ENCODE peak calls at places on chromosome 16, in six cellular contexts. One of them, this sample, is unnamed.

GRCh38 chr16:14041164-14041563 is 30.0 kb upstream of the MRTFB start:
- DNase-seq in transverse colon: no peak
- DNase-seq in body of pancreas: no peak
- DNase-seq in uterus: no peak
- DNase-seq in endothelial cell of umbilical vein: peak; percentile 26
- DNase-seq in stomach: no peak
- DNase-seq in this sample: no peak

GRCh38 chr16:27572711-27573110 is 22.8 kb downstream of the KATNIP start:
- DNase-seq in transverse colon: no peak
- DNase-seq in body of pancreas: no peak
- DNase-seq in uterus: no peak
- DNase-seq in endothelial cell of umbilical vein: no peak
- DNase-seq in stomach: no peak
- DNase-seq in this sample: no peak

GRCh38 chr16:10256855-10257641 is 74.8 kb upstream of the GRIN2A start:
- DNase-seq in transverse colon: peak; percentile 26
- DNase-seq in body of pancreas: peak; percentile 55
- DNase-seq in uterus: peak; percentile 13
- DNase-seq in endothelial cell of umbilical vein: peak; percentile 7
- DNase-seq in stomach: peak; percentile 50
- DNase-seq in this sample: peak; percentile 78

GRCh38 chr16:13895516-13895915 is 24.4 kb upstream of the ERCC4 start:
- DNase-seq in transverse colon: no peak
- DNase-seq in body of pancreas: no peak
- DNase-seq in uterus: no peak
- DNase-seq in endothelial cell of umbilical vein: no peak
- DNase-seq in stomach: no peak
- DNase-seq in this sample: no peak

GRCh38 chr16:2319606-2320005 is 20.9 kb downstream of the ABCA3 start:
- DNase-seq in transverse colon: no peak
- DNase-seq in body of pancreas: no peak
- DNase-seq in uterus: no peak
- DNase-seq in endothelial cell of umbilical vein: no peak
- DNase-seq in stomach: no peak
- DNase-seq in this sample: no peak

GRCh38 chr16:77951788-77952187 is 70.6 kb upstream of the CLEC3A start:
- DNase-seq in transverse colon: no peak
- DNase-seq in body of pancreas: no peak
- DNase-seq in uterus: no peak
- DNase-seq in endothelial cell of umbilical vein: no peak
- DNase-seq in stomach: no peak
- DNase-seq in this sample: peak; percentile 37

GRCh38 chr16:76278976-76279375 is 1.8 kb downstream of the CNTNAP4 start:
- DNase-seq in transverse colon: no peak
- DNase-seq in body of pancreas: no peak
- DNase-seq in uterus: no peak
- DNase-seq in endothelial cell of umbilical vein: no peak
- DNase-seq in stomach: no peak
- DNase-seq in this sample: no peak

GRCh38 chr16:27805828-27806351 is 255.9 kb downstream of the KATNIP start:
- DNase-seq in transverse colon: no peak
- DNase-seq in body of pancreas: no peak
- DNase-seq in uterus: no peak
- DNase-seq in endothelial cell of umbilical vein: no peak
- DNase-seq in stomach: no peak
- DNase-seq in this sample: no peak

GRCh38 chr16:26281681-26282080 is 589.9 kb downstream of the HS3ST4 start:
- DNase-seq in transverse colon: no peak
- DNase-seq in body of pancreas: no peak
- DNase-seq in uterus: no peak
- DNase-seq in endothelial cell of umbilical vein: no peak
- DNase-seq in stomach: no peak
- DNase-seq in this sample: no peak

GRCh38 chr16:84500531-84500930 is 3.9 kb downstream of the MEAK7 start:
- DNase-seq in transverse colon: no peak
- DNase-seq in body of pancreas: no peak
- DNase-seq in uterus: no peak
- DNase-seq in endothelial cell of umbilical vein: no peak
- DNase-seq in stomach: no peak
- DNase-seq in this sample: no peak

GRCh38 chr16:9039208-9039607 is 52.2 kb upstream of the HAPSTR1 start:
- DNase-seq in transverse colon: no peak
- DNase-seq in body of pancreas: no peak
- DNase-seq in uterus: no peak
- DNase-seq in endothelial cell of umbilical vein: no peak
- DNase-seq in stomach: no peak
- DNase-seq in this sample: peak; percentile 17

GRCh38 chr16:24758373-24758772 is 28.9 kb downstream of the TNRC6A start:
- DNase-seq in transverse colon: no peak
- DNase-seq in body of pancreas: no peak
- DNase-seq in uterus: no peak
- DNase-seq in endothelial cell of umbilical vein: no peak
- DNase-seq in stomach: no peak
- DNase-seq in this sample: peak; percentile 27

GRCh38 chr16:14334366-14335105 is 263.4 kb downstream of the MRTFB start:
- DNase-seq in transverse colon: no peak
- DNase-seq in body of pancreas: no peak
- DNase-seq in uterus: no peak
- DNase-seq in endothelial cell of umbilical vein: peak; percentile 14
- DNase-seq in stomach: no peak
- DNase-seq in this sample: no peak

GRCh38 chr16:86536621-86537020 is 18.4 kb downstream of the MTHFSD start:
- DNase-seq in transverse colon: no peak
- DNase-seq in body of pancreas: no peak
- DNase-seq in uterus: no peak
- DNase-seq in endothelial cell of umbilical vein: no peak
- DNase-seq in stomach: no peak
- DNase-seq in this sample: no peak

GRCh38 chr16:13970708-13971422 is 50.9 kb downstream of the ERCC4 start:
- DNase-seq in transverse colon: no peak
- DNase-seq in body of pancreas: no peak
- DNase-seq in uterus: no peak
- DNase-seq in endothelial cell of umbilical vein: no peak
- DNase-seq in stomach: no peak
- DNase-seq in this sample: no peak

GRCh38 chr16:17434006-17434405 is 36.8 kb downstream of the XYLT1 start:
- DNase-seq in transverse colon: no peak
- DNase-seq in body of pancreas: no peak
- DNase-seq in uterus: no peak
- DNase-seq in endothelial cell of umbilical vein: no peak
- DNase-seq in stomach: no peak
- DNase-seq in this sample: no peak

GRCh38 chr16:35506898-35507194 is 2047.4 kb downstream of the TP53TG3F start:
- DNase-seq in transverse colon: no peak
- DNase-seq in body of pancreas: no peak
- DNase-seq in uterus: no peak
- DNase-seq in endothelial cell of umbilical vein: no peak
- DNase-seq in stomach: no peak
- DNase-seq in this sample: no peak

GRCh38 chr16:29820730-29821662 is 734 bp downstream of the MVP start:
- DNase-seq in transverse colon: peak; percentile 91
- DNase-seq in body of pancreas: peak; percentile 79
- DNase-seq in uterus: peak; percentile 63
- DNase-seq in endothelial cell of umbilical vein: no peak
- DNase-seq in stomach: peak; percentile 86
- DNase-seq in this sample: no peak

GRCh38 chr16:29821663-29822115 is 1.4 kb downstream of the MVP start:
- DNase-seq in transverse colon: peak; percentile 73
- DNase-seq in body of pancreas: no peak
- DNase-seq in uterus: peak; percentile 62
- DNase-seq in endothelial cell of umbilical vein: peak; percentile 55
- DNase-seq in stomach: peak; percentile 40
- DNase-seq in this sample: no peak

GRCh38 chr16:29818082-29818481 is 2.1 kb downstream of the PAGR1 start:
- DNase-seq in transverse colon: no peak
- DNase-seq in body of pancreas: no peak
- DNase-seq in uterus: no peak
- DNase-seq in endothelial cell of umbilical vein: no peak
- DNase-seq in stomach: no peak
- DNase-seq in this sample: no peak

GRCh38 chr16:29819506-29819905 is 756 bp upstream of the MVP start:
- DNase-seq in transverse colon: peak; percentile 61
- DNase-seq in body of pancreas: no peak
- DNase-seq in uterus: no peak
- DNase-seq in endothelial cell of umbilical vein: no peak
- DNase-seq in stomach: no peak
- DNase-seq in this sample: no peak

GRCh38 chr16:29820271-29820701 is at the start of gene MVP:
- DNase-seq in transverse colon: peak; percentile 87
- DNase-seq in body of pancreas: peak; percentile 86
- DNase-seq in uterus: peak; percentile 61
- DNase-seq in endothelial cell of umbilical vein: peak; percentile 42
- DNase-seq in stomach: peak; percentile 78
- DNase-seq in this sample: no peak
- TF ChIP-seq POLR2A in transverse colon: peak; percentile 86
- TF ChIP-seq POLR2A in body of pancreas: peak; percentile 60
- TF ChIP-seq POLR2A in uterus: peak; percentile 25
- TF ChIP-seq POLR2A in endothelial cell of umbilical vein: peak; percentile 49
- TF ChIP-seq POLR2A in stomach: no peak
- TF ChIP-seq POLR2A in this sample: no peak

DNA sequence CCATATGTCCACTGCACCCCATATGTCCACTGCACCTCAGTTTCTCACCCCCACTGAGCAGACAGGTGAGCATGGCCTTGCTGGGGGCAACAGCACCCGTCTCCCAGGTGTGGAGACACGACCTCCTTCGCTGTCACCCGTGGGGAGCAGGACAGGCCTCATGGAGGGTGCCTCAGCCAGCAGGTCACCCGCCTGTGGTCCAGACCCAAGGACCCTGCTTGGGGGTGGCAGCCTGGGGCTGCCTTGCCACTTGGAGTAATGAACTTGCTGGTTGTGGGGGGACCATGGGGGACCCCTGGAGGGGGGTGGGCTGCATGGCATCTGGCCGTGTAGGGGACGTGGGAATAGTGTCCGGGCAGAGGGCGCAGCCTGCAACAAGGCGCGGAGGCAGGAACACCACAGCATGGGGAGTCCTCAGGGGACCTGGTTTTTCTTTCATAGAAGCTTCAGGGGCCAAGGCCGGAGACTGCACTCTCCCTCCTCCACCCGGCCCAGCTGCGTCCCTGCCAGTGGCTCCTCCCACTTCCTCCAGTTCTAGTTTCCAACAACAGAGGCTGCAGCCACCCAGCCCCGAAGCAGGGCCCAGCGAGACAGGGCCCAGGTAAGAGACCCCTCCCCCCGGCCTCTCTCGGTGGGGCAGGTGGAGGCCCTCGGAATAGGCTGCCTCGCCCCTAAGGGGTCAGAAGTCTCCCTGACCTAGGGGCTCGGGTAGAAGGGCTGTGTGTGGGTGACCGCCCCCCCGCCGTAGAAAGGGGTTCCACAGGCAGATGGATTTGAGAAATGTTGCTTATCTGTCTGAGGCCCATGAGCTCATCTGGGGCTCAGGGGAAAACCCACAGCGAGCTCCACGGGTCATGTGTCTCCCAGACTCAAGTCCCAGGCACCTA is at the start of gene NHLRC4:
- DNase-seq in transverse colon: peak; percentile 78
- DNase-seq in body of pancreas: peak; percentile 46
- DNase-seq in uterus: peak; percentile 77
- DNase-seq in endothelial cell of umbilical vein: peak; percentile 65
- DNase-seq in stomach: peak; percentile 69
- DNase-seq in this sample: peak; percentile 93
- TF ChIP-seq POLR2A in transverse colon: no peak
- TF ChIP-seq POLR2A in body of pancreas: no peak
- TF ChIP-seq POLR2A in uterus: no peak
- TF ChIP-seq POLR2A in endothelial cell of umbilical vein: no peak
- TF ChIP-seq POLR2A in stomach: no peak
- TF ChIP-seq POLR2A in this sample: peak; percentile 68

GRCh38 chr16:70429888-70430666 is 8.8 kb downstream of the ST3GAL2 start:
- DNase-seq in transverse colon: no peak
- DNase-seq in body of pancreas: no peak
- DNase-seq in uterus: no peak
- DNase-seq in endothelial cell of umbilical vein: no peak
- DNase-seq in stomach: no peak
- DNase-seq in this sample: no peak
- TF ChIP-seq POLR2A in transverse colon: no peak
- TF ChIP-seq POLR2A in body of pancreas: no peak
- TF ChIP-seq POLR2A in uterus: no peak
- TF ChIP-seq POLR2A in endothelial cell of umbilical vein: no peak
- TF ChIP-seq POLR2A in stomach: no peak
- TF ChIP-seq POLR2A in this sample: no peak

DNA sequence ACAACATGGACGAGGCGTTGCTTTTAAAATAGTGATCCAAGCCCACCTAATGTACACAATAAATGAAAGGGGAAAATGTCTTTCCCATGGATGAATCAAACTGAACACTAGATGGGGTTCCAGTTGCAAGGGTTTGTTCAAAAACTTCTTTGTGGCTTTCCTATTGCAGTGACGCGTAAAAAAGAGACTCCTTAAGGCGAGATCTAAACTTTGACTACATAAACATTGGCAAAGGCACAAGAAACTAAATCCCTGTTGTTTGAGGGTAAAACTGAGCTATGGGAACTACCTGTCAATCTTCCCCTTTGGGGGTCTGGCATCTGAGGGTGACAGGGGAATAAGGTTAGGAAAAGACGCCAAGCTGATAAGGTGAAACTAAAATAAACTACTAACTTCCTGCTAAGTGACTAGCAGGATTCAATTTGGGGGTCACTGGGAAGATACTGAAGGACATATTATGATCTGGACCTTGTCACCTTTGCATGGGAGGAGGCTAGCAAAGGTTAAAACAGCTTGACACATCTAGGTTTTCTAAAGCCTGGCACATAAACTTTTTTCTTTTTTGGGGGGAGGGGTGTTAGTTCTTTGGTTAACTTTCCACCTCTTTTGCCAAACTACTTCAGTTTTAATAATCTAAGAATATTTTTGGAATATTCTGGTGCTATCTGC is 4.7 kb downstream of the SALL1 start:
- DNase-seq in transverse colon: no peak
- DNase-seq in body of pancreas: no peak
- DNase-seq in uterus: no peak
- DNase-seq in endothelial cell of umbilical vein: no peak
- DNase-seq in stomach: no peak
- DNase-seq in this sample: no peak
- TF ChIP-seq POLR2A in transverse colon: no peak
- TF ChIP-seq POLR2A in body of pancreas: no peak
- TF ChIP-seq POLR2A in uterus: no peak
- TF ChIP-seq POLR2A in endothelial cell of umbilical vein: no peak
- TF ChIP-seq POLR2A in stomach: no peak
- TF ChIP-seq POLR2A in this sample: no peak

DNA sequence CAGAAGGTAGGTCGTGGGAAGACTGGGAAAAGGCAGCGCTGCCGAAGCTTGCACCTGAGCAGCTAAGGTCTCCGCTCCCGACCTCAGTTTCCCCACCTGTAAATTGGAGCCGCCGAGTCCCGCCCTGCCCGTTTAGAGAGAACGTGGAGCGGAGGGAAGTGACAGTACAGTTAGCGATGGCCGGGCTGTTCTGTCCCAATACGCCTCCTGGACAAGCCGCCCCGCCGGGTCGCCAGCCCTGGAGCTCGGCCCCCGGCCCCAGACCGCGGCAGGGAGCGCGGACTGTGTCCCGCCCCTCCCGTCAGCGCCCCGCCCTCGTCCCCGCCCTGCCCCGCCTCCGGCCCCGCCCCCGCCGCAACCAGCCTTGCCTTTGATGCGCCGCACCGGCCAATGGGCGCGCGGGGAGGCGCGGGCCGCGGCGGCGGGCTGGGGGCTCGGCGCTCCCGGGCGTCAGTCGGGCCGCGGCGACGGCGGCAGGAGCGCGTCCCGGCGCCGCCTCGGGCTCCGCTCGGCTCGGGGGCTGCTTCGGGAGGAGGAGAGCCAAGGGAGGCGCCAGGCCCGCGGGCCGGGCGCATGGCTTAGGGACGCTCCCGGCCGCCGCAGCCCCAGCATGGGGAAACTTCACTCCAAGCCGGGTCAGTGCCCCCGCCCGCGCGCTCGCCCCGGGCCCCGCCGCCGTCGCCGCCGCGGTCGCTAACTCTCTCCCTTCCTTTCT is at the start of gene NKD1:
- DNase-seq in transverse colon: peak; percentile 74
- DNase-seq in body of pancreas: peak; percentile 83
- DNase-seq in uterus: peak; percentile 73
- DNase-seq in endothelial cell of umbilical vein: peak; percentile 26
- DNase-seq in stomach: peak; percentile 79
- DNase-seq in this sample: peak; percentile 73
- TF ChIP-seq POLR2A in transverse colon: no peak
- TF ChIP-seq POLR2A in body of pancreas: peak; percentile 41
- TF ChIP-seq POLR2A in uterus: peak; percentile 80
- TF ChIP-seq POLR2A in endothelial cell of umbilical vein: no peak
- TF ChIP-seq POLR2A in stomach: no peak
- TF ChIP-seq POLR2A in this sample: no peak

This sample was measured in erythroblast.